ENCODE peak calls at places on chromosome 13, in six cellular contexts. W is type B pancreatic cell, I is uterus, H is brain microvascular endothelial cell, G is Peyer's patch, L is progenitor cell of endocrine pancreas. Q is an unnamed sample.

GRCh38 chr13:46896346-46897138 is at the start of gene HTR2A:
- DNase-seq in G (no peak), W (no peak), H (peak), L (no peak), I (peak), Q (no peak)

GRCh38 chr13:29948246-29948645 is 97.8 kb upstream of the UBL3 start:
- DNase-seq in W (no peak), H (no peak), L (no peak), G (no peak), I (no peak), Q (no peak)

GRCh38 chr13:70795484-70795883 is 687.2 kb upstream of the KLHL1 start:
- DNase-seq in G (no peak), I (no peak), H (no peak), W (no peak), L (no peak), Q (no peak)

GRCh38 chr13:44449999-44450821 is 76.6 kb downstream of the SERP2 start:
- DNase-seq in I (no peak), H (no peak), L (no peak), G (no peak), W (no peak), Q (no peak)

GRCh38 chr13:56352901-56353300 is 787.8 kb upstream of the PRR20A start:
- DNase-seq in W (no peak), I (no peak), L (no peak), G (no peak), H (no peak), Q (no peak)

GRCh38 chr13:113329656-113330312 is 32.7 kb downstream of the LAMP1 start:
- DNase-seq in I (no peak), W (no peak), G (no peak), L (no peak), H (no peak), Q (no peak)

GRCh38 chr13:76976929-76977328 is 15.0 kb upstream of the CLN5 start:
- DNase-seq in L (no peak), I (no peak), H (no peak), W (no peak), G (no peak), Q (no peak)

GRCh38 chr13:45798851-45799250 is 52.7 kb downstream of the SIAH3 start:
- DNase-seq in W (no peak), I (no peak), G (no peak), H (no peak), L (no peak), Q (no peak)

GRCh38 chr13:29581666-29582065 is 13.8 kb downstream of the SLC7A1 start:
- DNase-seq in I (no peak), L (no peak), H (no peak), W (no peak), G (no peak), Q (no peak)

GRCh38 chr13:25847635-25848616 is 203.9 kb downstream of the SHISA2 start:
- DNase-seq in L (no peak), G (no peak), W (no peak), I (no peak), H (no peak), Q (no peak)

GRCh38 chr13:111539252-111539651 is 218.8 kb downstream of the TEX29 start:
- DNase-seq in W (no peak), G (no peak), I (no peak), L (no peak), H (no peak), Q (no peak)

GRCh38 chr13:68176486-68176885 is 946.4 kb upstream of the PCDH9 start:
- DNase-seq in G (no peak), L (no peak), W (no peak), I (no peak), H (peak), Q (no peak)

GRCh38 chr13:25857830-25858229 is 194.0 kb downstream of the SHISA2 start:
- DNase-seq in W (no peak), L (no peak), G (no peak), I (no peak), H (no peak), Q (no peak)

GRCh38 chr13:78689011-78689410 is 30.1 kb upstream of the OBI1 start:
- DNase-seq in L (no peak), H (no peak), W (no peak), G (no peak), I (no peak), Q (no peak)
- TF ChIP-seq CTCF in L (peak), H (no peak), W (no peak), G (peak), I (no peak), Q (no peak)

GRCh38 chr13:48477191-48477855 is 55.6 kb downstream of the RCBTB2 start:
- DNase-seq in G (no peak), W (no peak), H (no peak), L (no peak), I (no peak), Q (no peak)
- TF ChIP-seq CTCF in G (no peak), W (no peak), H (no peak), L (no peak), I (no peak), Q (no peak)

DNA sequence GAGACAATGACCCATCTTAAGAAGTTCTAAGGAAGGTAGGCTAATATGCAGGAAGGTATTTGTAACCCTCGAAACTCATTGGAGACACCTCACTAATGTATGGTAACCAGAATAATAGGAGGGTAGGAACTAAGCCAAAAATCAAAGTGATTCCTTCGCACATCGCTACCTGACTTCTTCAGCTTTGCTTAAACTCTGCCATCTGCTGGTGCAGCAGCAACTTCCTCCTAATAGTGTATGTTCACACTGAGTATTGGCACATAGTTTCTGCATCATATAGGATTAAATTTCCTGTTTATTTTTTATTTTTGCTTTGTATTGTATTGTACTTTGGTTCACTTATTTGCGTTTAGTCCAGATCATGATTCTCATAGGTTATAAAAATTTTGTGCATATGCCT is 676.2 kb downstream of the GPC5 start:
- DNase-seq in G (no peak), L (no peak), W (no peak), I (no peak), H (no peak), Q (peak)
- TF ChIP-seq CTCF in G (no peak), L (peak), W (peak), I (no peak), H (peak), Q (peak)

DNA sequence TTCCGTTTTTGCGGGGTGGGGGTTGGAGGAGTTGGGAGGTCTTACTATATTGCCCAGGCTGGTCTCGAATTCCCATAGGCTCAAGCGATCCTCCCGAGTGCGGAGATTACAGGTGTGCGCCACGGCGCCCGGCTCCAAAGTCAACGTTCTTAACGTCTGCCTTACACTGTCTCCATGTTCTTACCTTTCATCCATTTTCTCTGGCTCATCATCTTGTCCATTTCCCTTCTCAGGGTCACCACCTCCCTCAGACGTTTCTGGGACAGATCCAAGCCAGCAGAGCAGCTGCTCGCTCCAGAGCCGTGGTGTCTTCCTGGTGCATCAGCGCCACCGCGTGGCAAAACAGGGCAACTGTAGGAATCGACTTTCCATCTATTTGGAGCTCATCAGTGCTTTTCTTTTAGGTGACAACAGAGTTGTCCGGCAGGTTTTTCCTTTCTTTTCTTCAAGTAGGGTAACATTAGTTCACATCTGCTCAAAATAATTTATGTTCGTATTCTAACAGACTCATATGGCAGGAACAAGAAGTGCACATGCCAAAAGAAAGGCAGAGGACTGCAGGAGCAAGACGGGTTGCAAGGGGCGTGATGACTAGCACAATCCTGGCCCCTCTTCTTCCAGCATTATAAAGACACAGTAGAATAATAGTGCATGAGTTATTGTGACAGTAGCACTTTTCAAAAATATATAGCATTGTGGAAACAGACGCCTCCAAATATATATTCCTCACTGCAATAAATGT is 103.1 kb upstream of the ABCC4 start:
- DNase-seq in L (peak), W (peak), H (peak), G (peak), I (peak), Q (peak)
- TF ChIP-seq CTCF in L (peak), W (peak), H (peak), G (peak), I (peak), Q (peak)

DNA sequence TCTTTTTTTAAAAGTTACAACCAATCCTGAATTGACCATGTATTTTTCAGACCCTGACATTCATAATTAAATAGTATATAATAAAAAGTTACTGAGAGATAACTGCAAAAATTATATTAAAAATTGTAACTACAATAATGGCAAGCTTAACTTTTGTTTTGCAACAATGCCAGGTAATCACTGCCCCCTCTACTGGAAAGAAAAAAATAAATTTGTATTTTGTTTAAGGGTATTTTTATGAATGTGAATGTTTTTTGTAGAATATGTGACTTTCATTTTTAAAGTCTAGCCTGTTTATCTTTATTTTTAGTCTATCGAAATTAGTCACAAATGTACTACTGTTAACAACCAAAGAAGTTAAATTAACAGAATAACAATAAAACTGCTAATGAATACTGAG is 21.7 kb downstream of the MRPS31 start:
- DNase-seq in H (no peak), G (no peak), W (no peak), L (no peak), I (no peak), Q (no peak)
- TF ChIP-seq CTCF in H (peak), G (no peak), W (peak), L (peak), I (no peak), Q (no peak)

GRCh38 chr13:110537116-110537515 is 24.4 kb downstream of the RAB20 start:
- DNase-seq in W (no peak), H (no peak), G (no peak), L (no peak), I (no peak), Q (no peak)
- TF ChIP-seq CTCF in W (no peak), H (no peak), G (no peak), L (no peak), I (no peak), Q (no peak)

GRCh38 chr13:98897706-98898105 is 80.2 kb downstream of the DOCK9 start:
- DNase-seq in I (no peak), H (no peak), L (no peak), W (no peak), G (no peak), Q (no peak)
- TF ChIP-seq CTCF in I (no peak), H (no peak), L (no peak), W (no peak), G (no peak), Q (no peak)

DNA sequence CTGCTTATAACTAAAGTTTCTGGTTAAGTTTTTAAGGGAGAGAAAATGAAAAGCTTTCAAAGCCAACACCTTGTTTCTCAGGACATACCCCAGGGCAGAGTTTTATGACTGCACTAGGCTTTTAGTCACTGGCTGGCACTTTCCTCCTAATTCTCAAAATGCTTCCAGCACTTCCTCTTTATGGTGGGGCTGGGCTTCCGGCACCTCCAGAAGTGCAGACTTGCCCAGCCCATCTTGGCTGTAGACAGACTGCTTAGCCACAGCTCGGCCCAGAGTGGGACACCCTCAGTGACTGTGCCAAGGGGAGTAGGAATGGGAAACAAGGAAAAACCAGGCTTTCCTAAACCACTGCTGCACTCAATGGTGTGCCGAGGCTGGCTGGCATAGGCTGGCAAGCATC is 23.2 kb upstream of the GTF3A start:
- DNase-seq in L (no peak), W (no peak), G (no peak), I (no peak), H (no peak), Q (no peak)
- TF ChIP-seq CTCF in L (no peak), W (no peak), G (no peak), I (no peak), H (no peak), Q (no peak)

GRCh38 chr13:99071666-99072065 is 93.8 kb upstream of the DOCK9 start:
- DNase-seq in W (no peak), L (no peak), G (no peak), H (no peak), I (no peak), Q (no peak)

GRCh38 chr13:99074693-99075092 is 96.8 kb upstream of the DOCK9 start:
- DNase-seq in W (no peak), L (no peak), G (no peak), H (no peak), I (no peak), Q (no peak)

GRCh38 chr13:99072941-99073340 is 95.1 kb upstream of the DOCK9 start:
- DNase-seq in G (no peak), I (no peak), H (no peak), L (no peak), W (no peak), Q (no peak)

GRCh38 chr13:99071211-99071610 is 93.3 kb upstream of the DOCK9 start:
- DNase-seq in W (no peak), H (no peak), G (no peak), L (no peak), I (no peak), Q (no peak)

DNA sequence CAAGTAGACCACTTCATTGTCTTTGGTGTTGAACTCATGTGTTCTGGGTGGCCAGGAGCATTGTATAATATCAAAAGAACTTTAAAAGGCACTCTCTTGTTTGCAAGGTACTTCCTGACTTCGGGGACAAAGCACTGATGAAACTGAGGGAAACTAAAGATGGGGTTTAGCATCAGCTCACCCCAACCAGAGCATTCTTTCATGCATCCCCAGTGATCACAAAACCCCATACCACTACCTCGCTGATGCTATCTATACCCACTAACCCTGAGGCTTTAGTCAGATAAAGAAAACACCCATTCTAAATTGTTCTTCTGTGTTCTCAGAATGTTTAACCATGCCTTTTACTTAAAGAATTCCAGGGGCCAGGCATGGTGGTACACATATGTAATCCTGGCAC is 94.5 kb upstream of the DOCK9 start:
- DNase-seq in W (no peak), H (no peak), G (no peak), L (no peak), I (no peak), Q (no peak)
- TF ChIP-seq CTCF in W (no peak), H (no peak), G (no peak), L (no peak), I (no peak), Q (no peak)

DNA sequence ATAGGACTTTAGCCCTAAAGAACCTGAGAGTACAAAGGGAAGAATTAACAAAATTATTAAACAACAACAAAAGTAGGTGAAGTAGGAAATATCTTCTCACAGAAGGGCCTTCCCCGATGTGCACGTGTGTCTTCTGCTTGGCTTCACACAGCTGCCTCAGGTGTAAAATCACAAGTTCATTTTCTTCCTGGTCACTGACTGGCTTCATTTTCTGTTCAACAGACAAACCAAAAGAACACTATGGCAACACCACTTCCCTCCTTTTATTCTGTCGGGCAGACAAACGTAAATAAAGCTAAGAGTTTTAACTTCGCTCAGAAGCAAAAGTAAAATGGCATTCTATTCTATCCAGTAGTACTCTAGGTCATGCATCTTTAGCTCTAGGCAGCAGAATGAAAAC is 140.9 kb downstream of the TBC1D4 start:
- DNase-seq in G (no peak), L (no peak), W (no peak), H (no peak), I (no peak), Q (peak)
- TF ChIP-seq CTCF in G (no peak), L (no peak), W (no peak), H (no peak), I (no peak), Q (no peak)

Q was measured in GM13977.